ENCODE peak calls at places on chromosome 13, in six cellular contexts. One of them, this sample, is unnamed.

GRCh38 chr13:113989585-113990300 is 15.9 kb upstream of the C13orf46 start:
- DNase-seq in sigmoid colon: peak; percentile 54
- DNase-seq in cardiac fibroblast: no peak
- DNase-seq in spleen: peak; percentile 37
- DNase-seq in fibroblast of lung: no peak
- DNase-seq in Karpas-422: no peak
- DNase-seq in this sample: no peak

GRCh38 chr13:64640002-64640401 is 2590.1 kb downstream of the PCDH9 start:
- DNase-seq in sigmoid colon: no peak
- DNase-seq in cardiac fibroblast: peak; percentile 11
- DNase-seq in spleen: no peak
- DNase-seq in fibroblast of lung: no peak
- DNase-seq in Karpas-422: no peak
- DNase-seq in this sample: no peak

GRCh38 chr13:37534181-37534580 is 64.4 kb downstream of the POSTN start:
- DNase-seq in sigmoid colon: no peak
- DNase-seq in cardiac fibroblast: peak; percentile 93
- DNase-seq in spleen: no peak
- DNase-seq in fibroblast of lung: peak; percentile 84
- DNase-seq in Karpas-422: no peak
- DNase-seq in this sample: no peak

GRCh38 chr13:55615080-55615479 is 1525.6 kb upstream of the PRR20A start:
- DNase-seq in sigmoid colon: no peak
- DNase-seq in cardiac fibroblast: no peak
- DNase-seq in spleen: no peak
- DNase-seq in fibroblast of lung: no peak
- DNase-seq in Karpas-422: no peak
- DNase-seq in this sample: no peak

GRCh38 chr13:25966086-25966485 is 85.7 kb downstream of the SHISA2 start:
- DNase-seq in sigmoid colon: no peak
- DNase-seq in cardiac fibroblast: no peak
- DNase-seq in spleen: no peak
- DNase-seq in fibroblast of lung: no peak
- DNase-seq in Karpas-422: no peak
- DNase-seq in this sample: no peak

GRCh38 chr13:106602178-106602577 is 34.2 kb upstream of the ARGLU1 start:
- DNase-seq in sigmoid colon: no peak
- DNase-seq in cardiac fibroblast: no peak
- DNase-seq in spleen: no peak
- DNase-seq in fibroblast of lung: no peak
- DNase-seq in Karpas-422: no peak
- DNase-seq in this sample: no peak

GRCh38 chr13:91133941-91134772 is 213.3 kb upstream of the MIR17HG start:
- DNase-seq in sigmoid colon: no peak
- DNase-seq in cardiac fibroblast: peak; percentile 72
- DNase-seq in spleen: no peak
- DNase-seq in fibroblast of lung: peak; percentile 76
- DNase-seq in Karpas-422: peak; percentile 76
- DNase-seq in this sample: no peak

GRCh38 chr13:80171096-80171495 is 169.8 kb downstream of the SPRY2 start:
- DNase-seq in sigmoid colon: no peak
- DNase-seq in cardiac fibroblast: no peak
- DNase-seq in spleen: no peak
- DNase-seq in fibroblast of lung: no peak
- DNase-seq in Karpas-422: no peak
- DNase-seq in this sample: no peak

GRCh38 chr13:106033634-106034033 is 501.8 kb downstream of the EFNB2 start:
- DNase-seq in sigmoid colon: no peak
- DNase-seq in cardiac fibroblast: peak; percentile 86
- DNase-seq in spleen: no peak
- DNase-seq in fibroblast of lung: peak; percentile 81
- DNase-seq in Karpas-422: no peak
- DNase-seq in this sample: no peak

GRCh38 chr13:49935171-49936084 is 712 bp downstream of the SPRYD7 start:
- DNase-seq in sigmoid colon: peak; percentile 71
- DNase-seq in cardiac fibroblast: peak; percentile 80
- DNase-seq in spleen: no peak
- DNase-seq in fibroblast of lung: peak; percentile 51
- DNase-seq in Karpas-422: peak; percentile 65
- DNase-seq in this sample: peak; percentile 28

GRCh38 chr13:109401891-109402290 is 384.5 kb downstream of the IRS2 start:
- DNase-seq in sigmoid colon: no peak
- DNase-seq in cardiac fibroblast: no peak
- DNase-seq in spleen: no peak
- DNase-seq in fibroblast of lung: no peak
- DNase-seq in Karpas-422: no peak
- DNase-seq in this sample: no peak

GRCh38 chr13:109400192-109400591 is 386.2 kb downstream of the IRS2 start:
- DNase-seq in sigmoid colon: no peak
- DNase-seq in cardiac fibroblast: no peak
- DNase-seq in spleen: peak; percentile 83
- DNase-seq in fibroblast of lung: no peak
- DNase-seq in Karpas-422: no peak
- DNase-seq in this sample: peak; percentile 76

GRCh38 chr13:109400625-109401257 is 385.6 kb downstream of the IRS2 start:
- DNase-seq in sigmoid colon: no peak
- DNase-seq in cardiac fibroblast: no peak
- DNase-seq in spleen: no peak
- DNase-seq in fibroblast of lung: no peak
- DNase-seq in Karpas-422: no peak
- DNase-seq in this sample: peak; percentile 65

GRCh38 chr13:109401307-109401706 is 385.1 kb downstream of the IRS2 start:
- DNase-seq in sigmoid colon: no peak
- DNase-seq in cardiac fibroblast: no peak
- DNase-seq in spleen: no peak
- DNase-seq in fibroblast of lung: no peak
- DNase-seq in Karpas-422: no peak
- DNase-seq in this sample: no peak

GRCh38 chr13:109402976-109403375 is 383.4 kb downstream of the IRS2 start:
- DNase-seq in sigmoid colon: no peak
- DNase-seq in cardiac fibroblast: no peak
- DNase-seq in spleen: no peak
- DNase-seq in fibroblast of lung: peak; percentile 22
- DNase-seq in Karpas-422: no peak
- DNase-seq in this sample: no peak
- H3K4me3 ChIP-seq in sigmoid colon: no peak overlapping the region
- H3K4me3 ChIP-seq in cardiac fibroblast: no peak overlapping the region
- H3K4me3 ChIP-seq in spleen: no peak overlapping the region
- H3K4me3 ChIP-seq in fibroblast of lung: no peak overlapping the region
- H3K4me3 ChIP-seq in Karpas-422: no peak overlapping the region
- H3K4me3 ChIP-seq in this sample: no peak overlapping the region

DNA sequence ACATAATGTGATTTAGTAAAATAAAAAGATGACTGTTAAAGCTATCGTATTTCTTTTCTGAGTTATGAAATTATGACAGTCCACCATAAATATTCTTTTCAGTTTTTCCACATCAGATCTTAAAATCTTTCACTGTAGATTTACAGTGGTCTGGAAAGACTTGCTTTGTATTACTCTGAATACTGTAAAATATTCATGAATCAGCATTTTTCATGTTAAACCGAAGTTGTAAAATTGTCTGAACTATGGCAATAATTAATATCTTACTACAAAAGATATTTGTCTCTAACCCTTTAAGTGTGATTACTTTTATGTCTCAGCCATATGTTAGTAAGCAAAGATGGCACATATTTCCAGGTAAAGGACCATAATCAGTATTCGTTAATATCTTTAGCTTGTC is 1397.2 kb upstream of the PCDH9 start:
- DNase-seq in sigmoid colon: no peak
- DNase-seq in cardiac fibroblast: no peak
- DNase-seq in spleen: no peak
- DNase-seq in fibroblast of lung: no peak
- DNase-seq in Karpas-422: no peak
- DNase-seq in this sample: no peak
- H3K4me3 ChIP-seq in sigmoid colon: no peak overlapping the region
- H3K4me3 ChIP-seq in cardiac fibroblast: no peak overlapping the region
- H3K4me3 ChIP-seq in spleen: no peak overlapping the region
- H3K4me3 ChIP-seq in fibroblast of lung: no peak overlapping the region
- H3K4me3 ChIP-seq in Karpas-422: no peak overlapping the region
- H3K4me3 ChIP-seq in this sample: no peak overlapping the region

GRCh38 chr13:99206226-99206625 is 5.6 kb downstream of the UBAC2 start:
- DNase-seq in sigmoid colon: no peak
- DNase-seq in cardiac fibroblast: no peak
- DNase-seq in spleen: no peak
- DNase-seq in fibroblast of lung: no peak
- DNase-seq in Karpas-422: no peak
- DNase-seq in this sample: no peak

GRCh38 chr13:99206873-99207272 is 6.2 kb downstream of the UBAC2 start:
- DNase-seq in sigmoid colon: no peak
- DNase-seq in cardiac fibroblast: no peak
- DNase-seq in spleen: no peak
- DNase-seq in fibroblast of lung: no peak
- DNase-seq in Karpas-422: no peak
- DNase-seq in this sample: no peak

GRCh38 chr13:99200433-99201167 is at the start of gene UBAC2:
- DNase-seq in sigmoid colon: peak; percentile 97
- DNase-seq in cardiac fibroblast: peak; percentile 92
- DNase-seq in spleen: peak; percentile 99
- DNase-seq in fibroblast of lung: peak; percentile 93
- DNase-seq in Karpas-422: peak; percentile 98
- DNase-seq in this sample: peak; percentile 98

GRCh38 chr13:99205621-99206220 is 5.1 kb downstream of the UBAC2 start:
- DNase-seq in sigmoid colon: no peak
- DNase-seq in cardiac fibroblast: no peak
- DNase-seq in spleen: no peak
- DNase-seq in fibroblast of lung: no peak
- DNase-seq in Karpas-422: no peak
- DNase-seq in this sample: no peak

DNA sequence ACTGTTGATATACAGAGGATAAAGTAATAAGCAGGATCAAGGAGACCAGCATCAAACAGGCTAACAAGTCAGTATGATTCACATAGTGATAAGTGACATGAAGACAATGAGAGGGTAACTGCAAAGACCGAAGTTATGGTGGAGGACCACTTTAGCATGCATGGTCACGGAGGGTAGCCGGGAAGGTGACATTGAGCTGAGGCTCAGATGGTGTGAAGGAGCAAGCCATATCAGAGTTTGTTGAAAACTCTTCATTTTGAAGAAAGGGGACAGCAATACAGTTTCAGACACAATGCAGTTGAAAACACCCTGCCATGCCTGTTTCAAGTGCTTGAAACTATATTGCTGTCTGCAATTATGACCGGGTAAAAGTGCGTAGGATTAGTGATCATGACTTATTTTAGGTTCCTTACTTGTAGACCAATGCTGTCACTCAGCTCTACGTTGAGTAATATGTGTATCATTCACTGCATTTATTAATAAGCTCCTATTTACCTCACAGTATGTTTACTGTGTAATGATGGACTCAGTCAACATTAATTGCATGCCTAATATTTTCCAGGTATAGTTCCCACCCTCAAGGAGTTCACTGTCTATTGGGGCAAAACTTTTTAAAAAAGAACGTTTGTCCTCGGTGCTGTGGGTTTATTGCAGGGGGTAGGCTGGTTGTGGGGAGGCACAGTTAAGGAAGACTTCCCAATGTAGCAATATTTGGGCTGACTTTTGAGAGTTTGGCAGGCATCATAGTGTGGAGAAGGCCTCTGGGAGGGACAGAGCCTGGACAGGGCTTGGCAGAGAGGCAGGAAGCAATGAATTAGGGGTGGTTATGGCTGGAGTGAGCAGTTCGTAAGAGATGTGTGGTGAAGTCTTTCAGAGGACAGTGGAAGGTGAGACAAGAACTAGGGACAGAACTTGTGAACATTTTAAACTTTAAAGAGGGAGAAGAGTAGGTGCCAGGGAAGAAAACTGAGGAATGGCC is 3.2 kb downstream of the UBAC2 start:
- DNase-seq in sigmoid colon: no peak
- DNase-seq in cardiac fibroblast: no peak
- DNase-seq in spleen: no peak
- DNase-seq in fibroblast of lung: no peak
- DNase-seq in Karpas-422: peak; percentile 65
- DNase-seq in this sample: no peak
- H3K4me3 ChIP-seq in sigmoid colon: no peak overlapping the region
- H3K4me3 ChIP-seq in cardiac fibroblast: no peak overlapping the region
- H3K4me3 ChIP-seq in spleen: no peak overlapping the region
- H3K4me3 ChIP-seq in fibroblast of lung: no peak overlapping the region
- H3K4me3 ChIP-seq in Karpas-422: peak overlapping the region; percentile 64
- H3K4me3 ChIP-seq in this sample: no peak overlapping the region

GRCh38 chr13:53200498-53201453 is 172.2 kb downstream of the OLFM4 start:
- DNase-seq in sigmoid colon: peak; percentile 65
- DNase-seq in cardiac fibroblast: peak; percentile 3
- DNase-seq in spleen: peak; percentile 71
- DNase-seq in fibroblast of lung: peak; percentile 2
- DNase-seq in Karpas-422: no peak
- DNase-seq in this sample: no peak

GRCh38 chr13:53200075-53200474 is 171.5 kb downstream of the OLFM4 start:
- DNase-seq in sigmoid colon: no peak
- DNase-seq in cardiac fibroblast: no peak
- DNase-seq in spleen: no peak
- DNase-seq in fibroblast of lung: no peak
- DNase-seq in Karpas-422: no peak
- DNase-seq in this sample: no peak

GRCh38 chr13:53204598-53204997 is 176.0 kb downstream of the OLFM4 start:
- DNase-seq in sigmoid colon: no peak
- DNase-seq in cardiac fibroblast: no peak
- DNase-seq in spleen: no peak
- DNase-seq in fibroblast of lung: no peak
- DNase-seq in Karpas-422: no peak
- DNase-seq in this sample: no peak

GRCh38 chr13:53198699-53199098 is 170.1 kb downstream of the OLFM4 start:
- DNase-seq in sigmoid colon: no peak
- DNase-seq in cardiac fibroblast: no peak
- DNase-seq in spleen: no peak
- DNase-seq in fibroblast of lung: no peak
- DNase-seq in Karpas-422: no peak
- DNase-seq in this sample: no peak

GRCh38 chr13:53201454-53202225 is 173.0 kb downstream of the OLFM4 start:
- DNase-seq in sigmoid colon: no peak
- DNase-seq in cardiac fibroblast: no peak
- DNase-seq in spleen: peak; percentile 69
- DNase-seq in fibroblast of lung: no peak
- DNase-seq in Karpas-422: no peak
- DNase-seq in this sample: no peak
- H3K4me3 ChIP-seq in sigmoid colon: no peak overlapping the region
- H3K4me3 ChIP-seq in cardiac fibroblast: no peak overlapping the region
- H3K4me3 ChIP-seq in spleen: no peak overlapping the region
- H3K4me3 ChIP-seq in fibroblast of lung: no peak overlapping the region
- H3K4me3 ChIP-seq in Karpas-422: no peak overlapping the region
- H3K4me3 ChIP-seq in this sample: no peak overlapping the region

DNA sequence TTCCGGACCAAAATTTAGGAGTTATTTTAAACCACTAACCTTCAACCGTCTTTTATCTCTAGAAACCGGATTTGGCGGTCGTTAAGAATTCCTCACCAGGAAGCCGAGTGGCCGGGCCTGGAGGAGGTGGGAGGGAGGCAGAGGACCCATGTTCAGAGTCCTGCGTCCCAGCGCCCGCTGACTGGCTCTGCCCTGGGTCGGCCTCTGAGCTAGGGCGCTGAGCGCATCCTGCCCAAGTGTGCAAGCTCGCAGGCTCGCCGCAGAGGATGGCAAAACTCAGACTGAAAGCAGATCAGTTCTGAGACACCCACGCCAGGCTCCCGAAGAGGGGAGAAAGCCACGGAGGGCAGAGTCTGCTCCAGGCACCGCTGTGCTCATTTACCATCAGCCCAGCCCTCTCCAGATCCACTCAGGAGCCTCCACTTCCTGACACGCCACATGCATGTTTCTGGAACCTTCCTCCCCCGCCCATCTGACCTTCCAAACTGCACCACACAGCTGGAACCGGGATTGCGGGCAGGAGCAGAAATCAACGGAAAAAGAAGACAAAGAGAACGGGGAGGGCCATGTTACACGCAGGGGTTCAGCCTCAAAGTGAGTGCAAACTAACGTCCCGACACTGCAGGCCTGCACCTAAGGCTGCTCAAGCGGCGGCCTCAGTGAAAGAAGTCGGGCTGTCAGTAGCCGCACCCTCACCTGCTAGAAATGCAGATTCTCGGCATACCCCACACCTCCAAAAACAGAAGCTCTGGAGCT is 8.2 kb downstream of the COL4A1 start:
- DNase-seq in sigmoid colon: peak; percentile 81
- DNase-seq in cardiac fibroblast: peak; percentile 61
- DNase-seq in spleen: peak; percentile 78
- DNase-seq in fibroblast of lung: peak; percentile 38
- DNase-seq in Karpas-422: no peak
- DNase-seq in this sample: no peak
- H3K4me3 ChIP-seq in sigmoid colon: peak overlapping the region; percentile 18
- H3K4me3 ChIP-seq in cardiac fibroblast: peak overlapping the region; percentile 16
- H3K4me3 ChIP-seq in spleen: no peak overlapping the region
- H3K4me3 ChIP-seq in fibroblast of lung: no peak overlapping the region
- H3K4me3 ChIP-seq in Karpas-422: no peak overlapping the region
- H3K4me3 ChIP-seq in this sample: peak overlapping the region; percentile 14